ENCODE peak calls at places on chromosomes 13 and 19, in seven cellular contexts. D is HT-29; S is GM12891; K is kidney epithelial cell; L is ascending aorta; P is mammary epithelial cell; T is activated T-helper 1 cell treated with anti-CD3 and anti-CD28 coated beads, Interleukin-12 subunit alpha, Interleukin-12 subunit beta, Interleukin-2, Interleukin-4 antibody, amounts not matched to agents 30 ng/mL and 10 ng/mL and 1 ng/mL, durations not matched to agents 14 hours and 24 hours and 36 hours. Y is an unnamed sample.

GRCh38 chr13:20441879-20442278 is 83.8 kb downstream of the CRYL1 start:
- DNase-seq in D (peak), S (no peak), K (no peak), L (no peak), P (peak), T (no peak), Y (peak)

GRCh38 chr13:74068471-74068870 is 65.7 kb downstream of the KLF12 start:
- DNase-seq in D (no peak), S (no peak), K (no peak), L (no peak), P (no peak), T (no peak), Y (no peak)

GRCh38 chr13:99971576-99972189 is at the start of gene ZIC5:
- DNase-seq in D (no peak), S (no peak), K (no peak), L (no peak), P (no peak), T (no peak), Y (no peak)

GRCh38 chr13:109481046-109481445 is 305.3 kb downstream of the IRS2 start:
- DNase-seq in D (no peak), S (no peak), K (no peak), L (no peak), P (no peak), T (no peak), Y (peak)

GRCh38 chr19:14135985-14136508 is 342 bp downstream of the ASF1B start:
- DNase-seq in D (no peak), S (no peak), K (no peak), L (no peak), P (no peak), T (no peak), Y (no peak)

GRCh38 chr19:50384685-50385535 is 763 bp downstream of the POLD1 start:
- DNase-seq in D (peak), S (no peak), K (no peak), L (no peak), P (peak), T (no peak), Y (peak)

GRCh38 chr19:9839415-9839814 is 4.3 kb downstream of the PIN1 start:
- DNase-seq in D (no peak), S (no peak), K (no peak), L (no peak), P (no peak), T (no peak), Y (no peak)

GRCh38 chr19:49448432-49448786 is 3.2 kb downstream of the PIH1D1 start:
- DNase-seq in D (no peak), S (no peak), K (no peak), L (no peak), P (no peak), T (no peak), Y (no peak)

GRCh38 chr13:44374348-44374712 is 706 bp downstream of the SERP2 start:
- DNase-seq in D (no peak), S (no peak), K (no peak), L (no peak), P (no peak), T (no peak), Y (no peak)

Y was measured in cardiac muscle cell.